ENCODE peak calls at places on chromosome 9, in five cellular contexts. One of them, this sample, is unnamed.

GRCh38 chr9:34961574-34962480 is 3.7 kb downstream of the PHF24 start:
- DNase-seq in left ventricle myocardium inferior: no peak
- DNase-seq in GM12864: no peak
- DNase-seq in cardiac muscle cell: peak; percentile 84
- DNase-seq in heart right ventricle: no peak
- DNase-seq in this sample: peak; percentile 20

GRCh38 chr9:131279927-131280530 is 3.7 kb upstream of the FAM78A start:
- DNase-seq in left ventricle myocardium inferior: no peak
- DNase-seq in GM12864: no peak
- DNase-seq in cardiac muscle cell: no peak
- DNase-seq in heart right ventricle: no peak
- DNase-seq in this sample: no peak

GRCh38 chr9:132729235-132729890 is 59.1 kb downstream of the GTF3C4 start:
- DNase-seq in left ventricle myocardium inferior: no peak
- DNase-seq in GM12864: no peak
- DNase-seq in cardiac muscle cell: no peak
- DNase-seq in heart right ventricle: no peak
- DNase-seq in this sample: no peak

GRCh38 chr9:129875181-129875611 is 39.9 kb downstream of the USP20 start:
- DNase-seq in left ventricle myocardium inferior: no peak
- DNase-seq in GM12864: no peak
- DNase-seq in cardiac muscle cell: no peak
- DNase-seq in heart right ventricle: no peak
- DNase-seq in this sample: no peak

GRCh38 chr9:134592018-134592818 is 49.4 kb upstream of the COL5A1 start:
- DNase-seq in left ventricle myocardium inferior: peak; percentile 46
- DNase-seq in GM12864: no peak
- DNase-seq in cardiac muscle cell: peak; percentile 90
- DNase-seq in heart right ventricle: peak; percentile 48
- DNase-seq in this sample: no peak

GRCh38 chr9:137050570-137050969 is 3.3 kb downstream of the ENTPD2 start:
- DNase-seq in left ventricle myocardium inferior: no peak
- DNase-seq in GM12864: no peak
- DNase-seq in cardiac muscle cell: no peak
- DNase-seq in heart right ventricle: no peak
- DNase-seq in this sample: no peak

GRCh38 chr9:133430244-133430643 is 8.1 kb downstream of the ADAMTS13 start:
- DNase-seq in left ventricle myocardium inferior: no peak
- DNase-seq in GM12864: no peak
- DNase-seq in cardiac muscle cell: no peak
- DNase-seq in heart right ventricle: no peak
- DNase-seq in this sample: no peak

GRCh38 chr9:70117835-70118319 is 74.2 kb downstream of the MAMDC2 start:
- DNase-seq in left ventricle myocardium inferior: no peak
- DNase-seq in GM12864: no peak
- DNase-seq in cardiac muscle cell: peak; percentile 70
- DNase-seq in heart right ventricle: no peak
- DNase-seq in this sample: no peak

GRCh38 chr9:115989816-115990215 is 163.8 kb upstream of the PAPPA start:
- DNase-seq in left ventricle myocardium inferior: no peak
- DNase-seq in GM12864: no peak
- DNase-seq in cardiac muscle cell: no peak
- DNase-seq in heart right ventricle: no peak
- DNase-seq in this sample: no peak

GRCh38 chr9:113614843-113615648 is 151.5 kb downstream of the RGS3 start:
- DNase-seq in left ventricle myocardium inferior: peak; percentile 68
- DNase-seq in GM12864: no peak
- DNase-seq in cardiac muscle cell: peak; percentile 89
- DNase-seq in heart right ventricle: no peak
- DNase-seq in this sample: no peak

GRCh38 chr9:18745710-18746109 is 271.8 kb downstream of the ADAMTSL1 start:
- DNase-seq in left ventricle myocardium inferior: no peak
- DNase-seq in GM12864: no peak
- DNase-seq in cardiac muscle cell: no peak
- DNase-seq in heart right ventricle: no peak
- DNase-seq in this sample: no peak

GRCh38 chr9:27888661-27889295 is 315.5 kb upstream of the C9orf72 start:
- DNase-seq in left ventricle myocardium inferior: no peak
- DNase-seq in GM12864: no peak
- DNase-seq in cardiac muscle cell: peak; percentile 2
- DNase-seq in heart right ventricle: no peak
- DNase-seq in this sample: peak; percentile 50

GRCh38 chr9:92064711-92065110 is 50.5 kb downstream of the SPTLC1 start:
- DNase-seq in left ventricle myocardium inferior: no peak
- DNase-seq in GM12864: no peak
- DNase-seq in cardiac muscle cell: peak; percentile 66
- DNase-seq in heart right ventricle: no peak
- DNase-seq in this sample: no peak

GRCh38 chr9:89484475-89485404 is 13.2 kb downstream of the SEMA4D start:
- DNase-seq in left ventricle myocardium inferior: no peak
- DNase-seq in GM12864: no peak
- DNase-seq in cardiac muscle cell: no peak
- DNase-seq in heart right ventricle: no peak
- DNase-seq in this sample: peak; percentile 68
- H3K4me3 ChIP-seq in left ventricle myocardium inferior: peak overlapping the region; percentile 17
- H3K4me3 ChIP-seq in GM12864: peak overlapping the region; percentile 52
- H3K4me3 ChIP-seq in cardiac muscle cell: no peak overlapping the region
- H3K4me3 ChIP-seq in heart right ventricle: no peak overlapping the region
- H3K4me3 ChIP-seq in this sample: peak overlapping the region; percentile 67

GRCh38 chr9:121561385-121562222 is 62.0 kb upstream of the GGTA1 start:
- DNase-seq in left ventricle myocardium inferior: no peak
- DNase-seq in GM12864: no peak
- DNase-seq in cardiac muscle cell: no peak
- DNase-seq in heart right ventricle: no peak
- DNase-seq in this sample: no peak
- TF ChIP-seq CTCF in left ventricle myocardium inferior: peak; percentile 18
- TF ChIP-seq CTCF in GM12864: no peak
- TF ChIP-seq CTCF in cardiac muscle cell: no peak
- TF ChIP-seq CTCF in heart right ventricle: no peak
- TF ChIP-seq CTCF in this sample: no peak

DNA sequence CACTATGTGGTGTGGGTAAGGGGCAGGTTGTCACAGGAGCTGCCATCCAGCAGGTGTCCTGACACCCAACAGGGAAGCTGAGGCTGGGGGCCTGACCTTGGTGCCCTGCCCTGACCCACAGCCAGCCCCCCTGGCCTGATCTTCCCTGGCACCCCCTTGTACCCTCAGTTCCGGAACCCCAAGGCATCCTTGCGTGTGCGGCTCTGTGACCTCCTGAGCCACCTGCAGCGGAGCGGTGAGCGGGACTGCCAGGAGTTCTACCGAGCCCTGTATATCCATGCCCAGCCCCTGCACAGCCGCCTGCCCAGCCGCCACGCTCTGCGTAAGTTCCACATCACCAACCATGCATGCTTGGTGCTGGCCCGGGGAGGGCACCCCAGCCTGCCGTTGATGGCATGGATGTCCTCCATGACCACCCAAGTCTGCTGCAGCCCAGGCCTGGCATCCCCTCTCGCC is 14.4 kb downstream of the CARD19 start:
- DNase-seq in left ventricle myocardium inferior: no peak
- DNase-seq in GM12864: no peak
- DNase-seq in cardiac muscle cell: no peak
- DNase-seq in heart right ventricle: no peak
- DNase-seq in this sample: no peak
- H3K4me3 ChIP-seq in left ventricle myocardium inferior: no peak overlapping the region
- H3K4me3 ChIP-seq in GM12864: no peak overlapping the region
- H3K4me3 ChIP-seq in cardiac muscle cell: no peak overlapping the region
- H3K4me3 ChIP-seq in heart right ventricle: no peak overlapping the region
- H3K4me3 ChIP-seq in this sample: no peak overlapping the region

DNA sequence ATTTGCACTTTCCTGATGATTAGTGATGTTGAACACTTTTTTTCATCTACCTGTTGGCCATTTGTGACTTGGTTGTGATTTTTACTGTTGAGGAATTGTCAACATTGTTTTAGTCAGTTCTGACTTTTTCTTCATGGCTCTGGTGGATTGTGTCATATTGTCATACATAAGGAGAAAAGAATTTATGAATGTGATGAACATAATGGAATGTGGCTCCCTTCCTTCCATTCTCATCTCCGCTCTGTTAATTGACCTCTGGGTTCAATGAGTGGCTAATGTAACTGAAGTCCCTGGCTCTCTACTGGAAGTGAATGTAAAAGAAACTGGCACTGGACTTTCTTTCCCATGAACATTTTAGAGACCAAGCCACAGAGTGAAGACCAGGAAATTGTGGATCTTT is 49.2 kb downstream of the KIAA1958 start:
- DNase-seq in left ventricle myocardium inferior: no peak
- DNase-seq in GM12864: no peak
- DNase-seq in cardiac muscle cell: peak; percentile 38
- DNase-seq in heart right ventricle: no peak
- DNase-seq in this sample: no peak
- TF ChIP-seq CTCF in left ventricle myocardium inferior: no peak
- TF ChIP-seq CTCF in GM12864: no peak
- TF ChIP-seq CTCF in cardiac muscle cell: no peak
- TF ChIP-seq CTCF in heart right ventricle: no peak
- TF ChIP-seq CTCF in this sample: no peak

DNA sequence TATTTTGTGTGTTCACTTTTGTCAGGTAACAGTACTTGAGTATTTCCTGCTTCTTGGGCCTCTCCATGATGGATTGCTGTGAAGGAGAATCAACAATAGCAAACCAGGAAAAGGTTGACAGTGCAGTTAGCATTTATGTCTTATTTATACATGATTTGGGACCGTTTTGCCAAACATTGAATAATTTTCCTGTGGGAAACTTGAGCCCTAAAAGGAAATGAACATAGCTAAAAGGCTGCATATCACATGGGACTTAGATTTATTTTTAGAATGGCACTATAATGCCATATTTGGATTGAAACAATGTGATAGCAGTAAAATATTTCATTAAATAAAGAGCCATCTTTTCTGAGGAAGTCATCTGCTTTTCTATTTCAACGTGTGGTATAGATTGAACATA is 15.3 kb downstream of the GPR21 start:
- DNase-seq in left ventricle myocardium inferior: no peak
- DNase-seq in GM12864: no peak
- DNase-seq in cardiac muscle cell: no peak
- DNase-seq in heart right ventricle: no peak
- DNase-seq in this sample: no peak
- H3K4me3 ChIP-seq in left ventricle myocardium inferior: no peak overlapping the region
- H3K4me3 ChIP-seq in GM12864: no peak overlapping the region
- H3K4me3 ChIP-seq in cardiac muscle cell: no peak overlapping the region
- H3K4me3 ChIP-seq in heart right ventricle: no peak overlapping the region
- H3K4me3 ChIP-seq in this sample: no peak overlapping the region

DNA sequence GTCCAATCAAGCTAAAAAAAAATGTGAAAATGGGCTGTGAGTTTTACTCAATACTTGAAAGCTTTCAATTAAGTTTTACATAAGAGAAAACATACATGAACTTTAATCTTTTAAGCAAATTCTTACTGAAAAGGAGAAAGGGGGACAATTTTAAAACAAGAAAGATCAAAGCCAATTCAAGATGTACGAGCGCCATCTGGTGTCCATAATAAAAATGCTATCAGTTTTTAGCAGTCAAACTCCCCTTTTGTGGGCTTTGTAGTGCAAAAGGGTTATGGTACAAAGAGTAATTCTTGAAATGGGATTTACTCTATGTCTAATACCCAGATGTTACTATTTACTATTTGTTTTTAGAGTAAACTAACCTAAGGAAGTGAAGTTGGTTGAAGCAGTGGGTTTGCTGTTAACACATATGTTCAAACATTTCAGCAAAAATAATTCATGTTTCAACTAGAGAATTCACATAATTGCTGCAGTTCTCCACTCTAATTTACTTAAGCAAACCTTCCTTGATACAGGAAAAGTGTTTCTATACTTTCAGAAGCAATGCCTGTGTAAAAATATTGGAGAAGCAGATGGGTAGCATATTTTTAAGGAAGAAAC is 228.2 kb upstream of the TYRP1 start:
- DNase-seq in left ventricle myocardium inferior: no peak
- DNase-seq in GM12864: no peak
- DNase-seq in cardiac muscle cell: peak; percentile 40
- DNase-seq in heart right ventricle: no peak
- DNase-seq in this sample: peak; percentile 28
- TF ChIP-seq CTCF in left ventricle myocardium inferior: peak; percentile 66
- TF ChIP-seq CTCF in GM12864: peak; percentile 51
- TF ChIP-seq CTCF in cardiac muscle cell: peak; percentile 63
- TF ChIP-seq CTCF in heart right ventricle: peak; percentile 52
- TF ChIP-seq CTCF in this sample: peak; percentile 53

DNA sequence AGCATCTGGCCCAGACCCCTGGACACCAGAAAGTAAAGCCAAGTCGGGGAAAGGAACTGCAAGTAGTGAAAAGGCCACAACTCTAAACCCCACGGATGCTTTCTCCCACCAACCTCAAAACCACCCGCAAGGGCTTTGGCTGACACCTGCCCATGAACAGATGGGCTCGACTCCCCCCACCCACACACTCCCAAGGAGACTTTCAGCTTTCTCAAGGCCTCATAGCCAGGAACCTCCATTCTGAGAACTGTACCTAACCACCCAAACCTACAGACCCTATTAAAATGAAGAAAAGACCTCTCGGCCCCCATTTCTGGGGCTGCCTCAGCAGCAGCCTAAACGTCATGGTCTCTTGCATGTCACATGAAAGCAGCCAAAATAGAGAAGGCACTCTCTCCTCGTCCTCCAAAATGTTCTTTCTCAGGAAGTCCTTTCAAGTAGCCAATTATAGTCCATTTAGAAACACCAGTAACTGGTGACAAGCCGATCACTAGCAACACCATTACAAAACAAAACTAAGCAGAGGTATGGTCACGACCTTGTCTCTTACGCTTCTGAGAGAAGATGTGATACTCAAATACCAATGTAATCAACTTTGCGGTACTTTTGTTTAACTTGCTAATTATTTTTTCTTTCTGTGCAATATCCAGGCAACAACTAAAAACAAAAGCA is 2.9 kb downstream of the B4GALT1 start:
- DNase-seq in left ventricle myocardium inferior: no peak
- DNase-seq in GM12864: peak; percentile 76
- DNase-seq in cardiac muscle cell: peak; percentile 66
- DNase-seq in heart right ventricle: no peak
- DNase-seq in this sample: peak; percentile 85
- H3K4me3 ChIP-seq in left ventricle myocardium inferior: peak overlapping the region; percentile 99
- H3K4me3 ChIP-seq in GM12864: peak overlapping the region; percentile 93
- H3K4me3 ChIP-seq in cardiac muscle cell: no peak overlapping the region
- H3K4me3 ChIP-seq in heart right ventricle: peak overlapping the region; percentile 86
- H3K4me3 ChIP-seq in this sample: peak overlapping the region; percentile 75

This sample was measured in GM12865.